ENCODE peak calls at places on chromosome 16, in six cellular contexts. H is stimulated activated naive B cell treated with anti-CD40 and anti-IgM and Interleukin-4, amounts not matched to agents 10 μg/mL and 1 μg/mL and 100 μg/mL, for 72 hours; I is Caki2; V is Ammon's horn; Z is stimulated activated CD8-positive, alpha-beta memory T cell treated with anti-CD3 and anti-CD28 coated beads, Interleukin-7, amount 100 ng/mL, for 48 hours; P is effector memory CD8-positive, alpha-beta T cell. S is an unnamed sample.

GRCh38 chr16:9763505-9763904 is 418.7 kb downstream of the GRIN2A start:
- DNase-seq in I (no peak), Z (no peak), P (no peak), V (no peak), H (no peak), S (no peak)

GRCh38 chr16:4214215-4214621 is 27.7 kb downstream of the SRL start:
- DNase-seq in Z (no peak), H (no peak), V (no peak), P (no peak), I (peak; percentile 81), S (peak; percentile 75)

GRCh38 chr16:8903004-8903403 is 20.9 kb downstream of the LITAFD start:
- DNase-seq in H (no peak), I (no peak), P (no peak), V (no peak), Z (no peak), S (no peak)

GRCh38 chr16:82111944-82112343 is 58.1 kb downstream of the MPHOSPH6 start:
- DNase-seq in P (no peak), I (no peak), Z (no peak), H (no peak), V (no peak), S (no peak)

GRCh38 chr16:11149011-11149616 is 106.9 kb downstream of the SOCS1 start:
- DNase-seq in P (no peak), I (no peak), Z (no peak), H (no peak), V (no peak), S (no peak)

GRCh38 chr16:49859139-49859947 is 3.4 kb upstream of the ZNF423 start:
- DNase-seq in Z (no peak), H (no peak), V (no peak), I (no peak), P (no peak), S (peak; percentile 41)

GRCh38 chr16:46859719-46860152 is 24.4 kb upstream of the GPT2 start:
- DNase-seq in V (no peak), Z (no peak), P (no peak), H (no peak), I (peak; percentile 91), S (peak; percentile 91)

GRCh38 chr16:2783581-2784375 is 3.6 kb downstream of the PRSS33 start:
- DNase-seq in H (no peak), P (no peak), V (no peak), Z (no peak), I (no peak), S (no peak)

GRCh38 chr16:51569204-51569911 is 418.3 kb upstream of the SALL1 start:
- DNase-seq in Z (no peak), V (peak; percentile 57), H (no peak), I (no peak), P (no peak), S (no peak)

GRCh38 chr16:88616320-88616719 is 22.1 kb upstream of the IL17C start:
- DNase-seq in V (no peak), P (no peak), H (no peak), I (no peak), Z (no peak), S (no peak)

GRCh38 chr16:69143116-69143515 is 10.7 kb downstream of the UTP4 start:
- DNase-seq in V (no peak), Z (no peak), P (no peak), H (no peak), I (no peak), S (no peak)

GRCh38 chr16:72740346-72740745 is 307.6 kb downstream of the ZFHX3 start:
- DNase-seq in I (no peak), H (no peak), Z (no peak), V (no peak), P (no peak), S (no peak)

GRCh38 chr16:4404247-4404966 is 12.0 kb downstream of the CORO7 start:
- DNase-seq in I (peak; percentile 45), V (no peak), Z (no peak), P (no peak), H (no peak), S (peak; percentile 47)

GRCh38 chr16:17396762-17397498 is 73.8 kb downstream of the XYLT1 start:
- DNase-seq in V (no peak), P (peak; percentile 57), H (no peak), I (no peak), Z (no peak), S (no peak)

GRCh38 chr16:87012954-87013938 is 303.9 kb downstream of the C16orf95 start:
- DNase-seq in V (no peak), P (no peak), H (no peak), I (no peak), Z (no peak), S (no peak)

GRCh38 chr16:67311607-67312449 is 14.7 kb downstream of the KCTD19 start:
- DNase-seq in H (peak; percentile 61), P (no peak), V (peak; percentile 46), I (peak; percentile 98), Z (peak; percentile 61), S (peak; percentile 98)

GRCh38 chr16:88815901-88816589 is 4.3 kb upstream of the APRT start:
- DNase-seq in H (peak; percentile 49), I (no peak), P (peak; percentile 30), V (no peak), Z (no peak), S (peak; percentile 64)

GRCh38 chr16:89012622-89012995 is 35.6 kb upstream of the CBFA2T3 start:
- DNase-seq in P (no peak), H (no peak), V (no peak), I (no peak), Z (no peak), S (no peak)

S was measured in Daoy.